ENCODE peak calls at places on chromosomes 5 and 9, in seven cellular contexts. One of them, this sample, is unnamed. For H3K4me1, the result is how much of the 10 kb centered on the place peaks cover.

GRCh38 chr9:133505186-133505830 is 19.5 kb downstream of the MYMK start:
- DNase-seq in A549: no peak
- DNase-seq in ovary: peak
- DNase-seq in transverse colon: no peak
- DNase-seq in K562: no peak
- DNase-seq in stomach: no peak
- DNase-seq in SK-N-SH: peak
- DNase-seq in this sample: no peak

GRCh38 chr9:6047020-6047419 is 31.6 kb upstream of the RANBP6 start:
- DNase-seq in A549: no peak
- DNase-seq in ovary: no peak
- DNase-seq in transverse colon: no peak
- DNase-seq in K562: no peak
- DNase-seq in stomach: no peak
- DNase-seq in SK-N-SH: no peak
- DNase-seq in this sample: no peak

GRCh38 chr5:176401281-176402205 is 13.0 kb downstream of the HIGD2A start:
- DNase-seq in A549: no peak
- DNase-seq in ovary: no peak
- DNase-seq in transverse colon: no peak
- DNase-seq in K562: no peak
- DNase-seq in stomach: no peak
- DNase-seq in SK-N-SH: no peak
- DNase-seq in this sample: no peak

GRCh38 chr5:56683733-56684132 is 131.6 kb upstream of the MAP3K1 start:
- DNase-seq in A549: no peak
- DNase-seq in ovary: no peak
- DNase-seq in transverse colon: no peak
- DNase-seq in K562: no peak
- DNase-seq in stomach: no peak
- DNase-seq in SK-N-SH: no peak
- DNase-seq in this sample: no peak

GRCh38 chr9:89661956-89662717 is 57.3 kb downstream of the GADD45G start:
- DNase-seq in A549: peak
- DNase-seq in ovary: peak
- DNase-seq in transverse colon: peak
- DNase-seq in K562: peak
- DNase-seq in stomach: peak
- DNase-seq in SK-N-SH: peak
- DNase-seq in this sample: peak

GRCh38 chr5:79396265-79396664 is 117.7 kb downstream of the HOMER1 start:
- DNase-seq in A549: no peak
- DNase-seq in ovary: no peak
- DNase-seq in transverse colon: no peak
- DNase-seq in K562: no peak
- DNase-seq in stomach: no peak
- DNase-seq in SK-N-SH: no peak
- DNase-seq in this sample: no peak

GRCh38 chr9:4024281-4024680 is 275.6 kb downstream of the GLIS3 start:
- DNase-seq in A549: no peak
- DNase-seq in ovary: no peak
- DNase-seq in transverse colon: no peak
- DNase-seq in K562: no peak
- DNase-seq in stomach: no peak
- DNase-seq in SK-N-SH: peak
- DNase-seq in this sample: no peak

GRCh38 chr9:117974108-117974507 is 269.9 kb downstream of the TLR4 start:
- DNase-seq in A549: no peak
- DNase-seq in ovary: no peak
- DNase-seq in transverse colon: no peak
- DNase-seq in K562: no peak
- DNase-seq in stomach: no peak
- DNase-seq in SK-N-SH: no peak
- DNase-seq in this sample: no peak

GRCh38 chr5:72204946-72205345 is 97.7 kb downstream of the MAP1B start:
- DNase-seq in A549: no peak
- DNase-seq in ovary: no peak
- DNase-seq in transverse colon: no peak
- DNase-seq in K562: no peak
- DNase-seq in stomach: no peak
- DNase-seq in SK-N-SH: no peak
- DNase-seq in this sample: no peak

GRCh38 chr9:113538646-113539430 is 75.3 kb downstream of the RGS3 start:
- DNase-seq in A549: no peak
- DNase-seq in ovary: no peak
- DNase-seq in transverse colon: no peak
- DNase-seq in K562: no peak
- DNase-seq in stomach: no peak
- DNase-seq in SK-N-SH: no peak
- DNase-seq in this sample: no peak

GRCh38 chr9:127884427-127884911 is 7.0 kb upstream of the AK1 start:
- DNase-seq in A549: no peak
- DNase-seq in ovary: peak
- DNase-seq in transverse colon: no peak
- DNase-seq in K562: no peak
- DNase-seq in stomach: peak
- DNase-seq in SK-N-SH: peak
- DNase-seq in this sample: no peak

GRCh38 chr5:95900383-95900958 is 61.2 kb downstream of the ELL2 start:
- DNase-seq in A549: no peak
- DNase-seq in ovary: no peak
- DNase-seq in transverse colon: no peak
- DNase-seq in K562: no peak
- DNase-seq in stomach: peak
- DNase-seq in SK-N-SH: peak
- DNase-seq in this sample: no peak

GRCh38 chr5:33010851-33011250 is 299.7 kb downstream of the NPR3 start:
- DNase-seq in A549: no peak
- DNase-seq in ovary: no peak
- DNase-seq in transverse colon: no peak
- DNase-seq in K562: no peak
- DNase-seq in stomach: no peak
- DNase-seq in SK-N-SH: no peak
- DNase-seq in this sample: no peak

GRCh38 chr9:133955821-133956411 is 36.2 kb downstream of the VAV2 start:
- DNase-seq in A549: no peak
- DNase-seq in ovary: peak
- DNase-seq in transverse colon: peak
- DNase-seq in K562: no peak
- DNase-seq in stomach: no peak
- DNase-seq in SK-N-SH: peak
- DNase-seq in this sample: no peak

GRCh38 chr9:123725389-123725788 is 204.5 kb downstream of the DENND1A start:
- DNase-seq in A549: no peak
- DNase-seq in ovary: no peak
- DNase-seq in transverse colon: no peak
- DNase-seq in K562: no peak
- DNase-seq in stomach: no peak
- DNase-seq in SK-N-SH: peak
- DNase-seq in this sample: no peak

GRCh38 chr5:137921931-137922330 is 32.7 kb downstream of the PKD2L2 start:
- DNase-seq in A549: no peak
- DNase-seq in ovary: no peak
- DNase-seq in transverse colon: no peak
- DNase-seq in K562: no peak
- DNase-seq in stomach: no peak
- DNase-seq in SK-N-SH: no peak
- DNase-seq in this sample: no peak

GRCh38 chr5:102531506-102531905 is 32.7 kb upstream of the SLCO6A1 start:
- DNase-seq in A549: no peak
- DNase-seq in ovary: no peak
- DNase-seq in transverse colon: no peak
- DNase-seq in K562: no peak
- DNase-seq in stomach: no peak
- DNase-seq in SK-N-SH: no peak
- DNase-seq in this sample: no peak

GRCh38 chr5:178542455-178542854 is 47.7 kb downstream of the COL23A1 start:
- DNase-seq in A549: no peak
- DNase-seq in ovary: no peak
- DNase-seq in transverse colon: no peak
- DNase-seq in K562: no peak
- DNase-seq in stomach: no peak
- DNase-seq in SK-N-SH: no peak
- DNase-seq in this sample: no peak

GRCh38 chr9:126613656-126614055 is at the start of gene LMX1B:
- DNase-seq in A549: peak
- DNase-seq in ovary: no peak
- DNase-seq in transverse colon: peak
- DNase-seq in K562: no peak
- DNase-seq in stomach: no peak
- DNase-seq in SK-N-SH: peak
- DNase-seq in this sample: no peak

GRCh38 chr5:94908889-94909480 is 290.5 kb downstream of the SLF1 start:
- DNase-seq in A549: peak
- DNase-seq in ovary: no peak
- DNase-seq in transverse colon: no peak
- DNase-seq in K562: peak
- DNase-seq in stomach: no peak
- DNase-seq in SK-N-SH: peak
- DNase-seq in this sample: peak

GRCh38 chr9:128882677-128883590 is 1.0 kb downstream of the LRRC8A start:
- DNase-seq in A549: no peak
- DNase-seq in ovary: no peak
- DNase-seq in transverse colon: no peak
- DNase-seq in K562: peak
- DNase-seq in stomach: no peak
- DNase-seq in SK-N-SH: peak
- DNase-seq in this sample: no peak

GRCh38 chr5:40984884-40985283 is 75.6 kb downstream of the C7 start:
- DNase-seq in A549: no peak
- DNase-seq in ovary: no peak
- DNase-seq in transverse colon: no peak
- DNase-seq in K562: no peak
- DNase-seq in stomach: no peak
- DNase-seq in SK-N-SH: no peak
- DNase-seq in this sample: no peak

GRCh38 chr9:133233681-133234432 is 24.8 kb upstream of the OBP2B start:
- DNase-seq in A549: no peak
- DNase-seq in ovary: no peak
- DNase-seq in transverse colon: no peak
- DNase-seq in K562: no peak
- DNase-seq in stomach: no peak
- DNase-seq in SK-N-SH: no peak
- DNase-seq in this sample: no peak

GRCh38 chr9:122810306-122810946 is 10.5 kb downstream of the OR1K1 start:
- DNase-seq in A549: peak
- DNase-seq in ovary: peak
- DNase-seq in transverse colon: peak
- DNase-seq in K562: peak
- DNase-seq in stomach: peak
- DNase-seq in SK-N-SH: peak
- DNase-seq in this sample: peak

GRCh38 chr9:94084314-94084713 is at the start of gene PTPDC1:
- DNase-seq in A549: peak
- DNase-seq in ovary: no peak
- DNase-seq in transverse colon: no peak
- DNase-seq in K562: peak
- DNase-seq in stomach: no peak
- DNase-seq in SK-N-SH: peak
- DNase-seq in this sample: peak

GRCh38 chr5:1836891-1837880 is 36.0 kb downstream of the NDUFS6 start:
- DNase-seq in A549: no peak
- DNase-seq in ovary: no peak
- DNase-seq in transverse colon: no peak
- DNase-seq in K562: no peak
- DNase-seq in stomach: no peak
- DNase-seq in SK-N-SH: no peak
- DNase-seq in this sample: no peak

DNA sequence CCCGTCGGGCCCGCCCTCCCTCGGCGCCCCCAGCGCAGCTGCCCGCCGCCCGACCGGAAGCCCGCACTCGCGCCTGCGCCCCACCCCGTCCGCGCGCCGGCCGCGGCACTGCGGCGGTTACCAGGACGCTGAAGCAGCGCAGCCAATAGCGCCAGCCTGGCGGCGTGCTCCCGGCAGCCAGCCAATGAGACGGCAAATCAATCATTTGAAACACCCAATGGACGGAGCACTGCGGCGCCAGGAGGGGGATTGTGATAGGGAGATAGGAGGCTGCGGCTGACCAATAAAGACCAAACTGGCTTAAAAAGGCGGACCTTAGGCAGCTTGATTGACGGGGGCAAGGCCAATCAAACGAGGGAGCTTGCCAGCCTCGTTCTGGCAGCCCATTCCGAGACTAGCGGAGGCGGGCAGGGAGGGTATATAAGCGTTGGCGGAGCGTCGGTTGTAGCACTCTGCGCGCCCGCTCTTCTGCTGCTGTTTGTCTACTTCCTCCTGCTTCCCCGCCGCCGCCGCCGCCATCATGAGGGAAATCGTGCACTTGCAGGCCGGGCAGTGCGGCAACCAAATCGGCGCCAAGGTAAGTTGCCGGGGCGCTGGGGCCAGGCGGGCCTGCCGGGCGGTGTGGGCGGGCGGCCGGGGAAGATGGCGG is at the start of gene TUBB4B:
- DNase-seq in A549: peak
- DNase-seq in ovary: peak
- DNase-seq in transverse colon: peak
- DNase-seq in K562: peak
- DNase-seq in stomach: peak
- DNase-seq in SK-N-SH: peak
- DNase-seq in this sample: peak
- TF ChIP-seq EP300 in A549: no peak
- TF ChIP-seq EP300 in ovary: no peak
- TF ChIP-seq EP300 in transverse colon: no peak
- TF ChIP-seq EP300 in K562: no peak
- TF ChIP-seq EP300 in stomach: no peak
- TF ChIP-seq EP300 in SK-N-SH: no peak
- TF ChIP-seq EP300 in this sample: no peak

GRCh38 chr9:105295986-105296385 is 51.5 kb downstream of the SLC44A1 start:
- DNase-seq in A549: no peak
- DNase-seq in ovary: no peak
- DNase-seq in transverse colon: no peak
- DNase-seq in K562: no peak
- DNase-seq in stomach: no peak
- DNase-seq in SK-N-SH: no peak
- DNase-seq in this sample: no peak
- H3K4me3 ChIP-seq in A549: no peak
- H3K4me3 ChIP-seq in ovary: no peak
- H3K4me3 ChIP-seq in transverse colon: no peak
- H3K4me3 ChIP-seq in K562: no peak
- H3K4me3 ChIP-seq in stomach: no peak
- H3K4me3 ChIP-seq in SK-N-SH: no peak
- H3K4me3 ChIP-seq in this sample: no peak

GRCh38 chr5:58069016-58069705 is 390.7 kb downstream of the PLK2 start:
- DNase-seq in A549: no peak
- DNase-seq in ovary: no peak
- DNase-seq in transverse colon: no peak
- DNase-seq in K562: no peak
- DNase-seq in stomach: no peak
- DNase-seq in SK-N-SH: no peak
- DNase-seq in this sample: no peak
- H3K4me1 ChIP-seq in A549: under half
- H3K4me1 ChIP-seq in ovary: under half
- H3K4me1 ChIP-seq in transverse colon: under half
- H3K4me1 ChIP-seq in K562: under half
- H3K4me1 ChIP-seq in stomach: under half
- H3K4me1 ChIP-seq in SK-N-SH: under half
- H3K4me1 ChIP-seq in this sample: under half

GRCh38 chr5:160434022-160434531 is 12.4 kb downstream of the PTTG1 start:
- DNase-seq in A549: no peak
- DNase-seq in ovary: no peak
- DNase-seq in transverse colon: no peak
- DNase-seq in K562: peak
- DNase-seq in stomach: no peak
- DNase-seq in SK-N-SH: no peak
- DNase-seq in this sample: no peak
- TF ChIP-seq EP300 in A549: no peak
- TF ChIP-seq EP300 in ovary: no peak
- TF ChIP-seq EP300 in transverse colon: no peak
- TF ChIP-seq EP300 in K562: no peak
- TF ChIP-seq EP300 in stomach: no peak
- TF ChIP-seq EP300 in SK-N-SH: no peak
- TF ChIP-seq EP300 in this sample: no peak

GRCh38 chr9:109092051-109092580 is 27.6 kb downstream of the TMEM245 start:
- DNase-seq in A549: no peak
- DNase-seq in ovary: no peak
- DNase-seq in transverse colon: no peak
- DNase-seq in K562: no peak
- DNase-seq in stomach: no peak
- DNase-seq in SK-N-SH: no peak
- DNase-seq in this sample: no peak
- H3K4me3 ChIP-seq in A549: no peak
- H3K4me3 ChIP-seq in ovary: no peak
- H3K4me3 ChIP-seq in transverse colon: no peak
- H3K4me3 ChIP-seq in K562: no peak
- H3K4me3 ChIP-seq in stomach: no peak
- H3K4me3 ChIP-seq in SK-N-SH: no peak
- H3K4me3 ChIP-seq in this sample: no peak